ENCODE peak calls at places on chromosomes 11 and 22, in four cellular contexts. One of them, this sample, is unnamed.
A peak's percentile ranks its signal among the peaks of the same experiment; 100 is the strongest.

GRCh38 chr11:69945157-69945556 is 125.9 kb upstream of the FGF3 start:
- DNase-seq in cardiac septum: no peak
- DNase-seq in sciatic nerve: no peak
- DNase-seq in activated T-helper 1 cell treated with anti-CD3 and anti-CD28 coated beads, Interleukin-12 subunit alpha, Interleukin-12 subunit beta, Interleukin-2, Interleukin-4 antibody, amounts not matched to agents 30 ng/mL and 10 ng/mL and 1 ng/mL, durations not matched to agents 14 hours and 24 hours and 36 hours: no peak
- DNase-seq in this sample: no peak

GRCh38 chr11:16933756-16934603 is 80.2 kb downstream of the PLEKHA7 start:
- DNase-seq in cardiac septum: no peak
- DNase-seq in sciatic nerve: no peak
- DNase-seq in activated T-helper 1 cell treated with anti-CD3 and anti-CD28 coated beads, Interleukin-12 subunit alpha, Interleukin-12 subunit beta, Interleukin-2, Interleukin-4 antibody, amounts not matched to agents 30 ng/mL and 10 ng/mL and 1 ng/mL, durations not matched to agents 14 hours and 24 hours and 36 hours: no peak
- DNase-seq in this sample: no peak

GRCh38 chr11:24421766-24422165 is 75.1 kb upstream of the LUZP2 start:
- DNase-seq in cardiac septum: no peak
- DNase-seq in sciatic nerve: no peak
- DNase-seq in activated T-helper 1 cell treated with anti-CD3 and anti-CD28 coated beads, Interleukin-12 subunit alpha, Interleukin-12 subunit beta, Interleukin-2, Interleukin-4 antibody, amounts not matched to agents 30 ng/mL and 10 ng/mL and 1 ng/mL, durations not matched to agents 14 hours and 24 hours and 36 hours: no peak
- DNase-seq in this sample: no peak

GRCh38 chr11:3126207-3126865 is 38.8 kb downstream of the OSBPL5 start:
- DNase-seq in sciatic nerve: peak; percentile 57
- DNase-seq in activated T-helper 1 cell treated with anti-CD3 and anti-CD28 coated beads, Interleukin-12 subunit alpha, Interleukin-12 subunit beta, Interleukin-2, Interleukin-4 antibody, amounts not matched to agents 30 ng/mL and 10 ng/mL and 1 ng/mL, durations not matched to agents 14 hours and 24 hours and 36 hours: no peak
- DNase-seq in cardiac septum: peak; percentile 71
- DNase-seq in this sample: no peak

GRCh38 chr11:123152951-123153350 is 42.1 kb downstream of the CLMP start:
- DNase-seq in activated T-helper 1 cell treated with anti-CD3 and anti-CD28 coated beads, Interleukin-12 subunit alpha, Interleukin-12 subunit beta, Interleukin-2, Interleukin-4 antibody, amounts not matched to agents 30 ng/mL and 10 ng/mL and 1 ng/mL, durations not matched to agents 14 hours and 24 hours and 36 hours: no peak
- DNase-seq in cardiac septum: no peak
- DNase-seq in sciatic nerve: no peak
- DNase-seq in this sample: no peak

GRCh38 chr11:32231909-32232493 is 141.1 kb downstream of the RCN1 start:
- DNase-seq in sciatic nerve: no peak
- DNase-seq in cardiac septum: no peak
- DNase-seq in activated T-helper 1 cell treated with anti-CD3 and anti-CD28 coated beads, Interleukin-12 subunit alpha, Interleukin-12 subunit beta, Interleukin-2, Interleukin-4 antibody, amounts not matched to agents 30 ng/mL and 10 ng/mL and 1 ng/mL, durations not matched to agents 14 hours and 24 hours and 36 hours: no peak
- DNase-seq in this sample: peak; percentile 6

GRCh38 chr22:38572065-38572464 is 2.1 kb upstream of the DMC1 start:
- DNase-seq in activated T-helper 1 cell treated with anti-CD3 and anti-CD28 coated beads, Interleukin-12 subunit alpha, Interleukin-12 subunit beta, Interleukin-2, Interleukin-4 antibody, amounts not matched to agents 30 ng/mL and 10 ng/mL and 1 ng/mL, durations not matched to agents 14 hours and 24 hours and 36 hours: no peak
- DNase-seq in cardiac septum: no peak
- DNase-seq in sciatic nerve: no peak
- DNase-seq in this sample: no peak

GRCh38 chr22:49853981-49854791 is 542 bp downstream of the ZBED4 start:
- DNase-seq in activated T-helper 1 cell treated with anti-CD3 and anti-CD28 coated beads, Interleukin-12 subunit alpha, Interleukin-12 subunit beta, Interleukin-2, Interleukin-4 antibody, amounts not matched to agents 30 ng/mL and 10 ng/mL and 1 ng/mL, durations not matched to agents 14 hours and 24 hours and 36 hours: no peak
- DNase-seq in sciatic nerve: peak; percentile 70
- DNase-seq in cardiac septum: no peak
- DNase-seq in this sample: no peak

GRCh38 chr11:45577755-45578154 is 87.7 kb downstream of the CHST1 start:
- DNase-seq in cardiac septum: no peak
- DNase-seq in activated T-helper 1 cell treated with anti-CD3 and anti-CD28 coated beads, Interleukin-12 subunit alpha, Interleukin-12 subunit beta, Interleukin-2, Interleukin-4 antibody, amounts not matched to agents 30 ng/mL and 10 ng/mL and 1 ng/mL, durations not matched to agents 14 hours and 24 hours and 36 hours: no peak
- DNase-seq in sciatic nerve: no peak
- DNase-seq in this sample: no peak

GRCh38 chr22:41668971-41669911 is 19.4 kb downstream of the SNU13 start:
- DNase-seq in cardiac septum: no peak
- DNase-seq in activated T-helper 1 cell treated with anti-CD3 and anti-CD28 coated beads, Interleukin-12 subunit alpha, Interleukin-12 subunit beta, Interleukin-2, Interleukin-4 antibody, amounts not matched to agents 30 ng/mL and 10 ng/mL and 1 ng/mL, durations not matched to agents 14 hours and 24 hours and 36 hours: no peak
- DNase-seq in sciatic nerve: no peak
- DNase-seq in this sample: no peak

GRCh38 chr11:67416416-67417335 is 1.2 kb downstream of the CARNS1 start:
- DNase-seq in activated T-helper 1 cell treated with anti-CD3 and anti-CD28 coated beads, Interleukin-12 subunit alpha, Interleukin-12 subunit beta, Interleukin-2, Interleukin-4 antibody, amounts not matched to agents 30 ng/mL and 10 ng/mL and 1 ng/mL, durations not matched to agents 14 hours and 24 hours and 36 hours: no peak
- DNase-seq in cardiac septum: no peak
- DNase-seq in sciatic nerve: no peak
- DNase-seq in this sample: no peak

GRCh38 chr22:38948181-38948940 is 9.0 kb upstream of the APOBEC3A start:
- DNase-seq in activated T-helper 1 cell treated with anti-CD3 and anti-CD28 coated beads, Interleukin-12 subunit alpha, Interleukin-12 subunit beta, Interleukin-2, Interleukin-4 antibody, amounts not matched to agents 30 ng/mL and 10 ng/mL and 1 ng/mL, durations not matched to agents 14 hours and 24 hours and 36 hours: no peak
- DNase-seq in cardiac septum: peak; percentile 27
- DNase-seq in sciatic nerve: no peak
- DNase-seq in this sample: no peak